ENCODE peak calls at places on chromosome 5, in eight cellular contexts. H is left ventricle myocardium inferior, S is IMR-90, L is kidney, E is PC-3, Y is right atrium auricular region, X is PC-9, V is psoas muscle. P is an unnamed sample. For H3K4me1, the result is how much of the 10 kb centered on the place peaks cover.

GRCh38 chr5:130110333-130110732 is 206.1 kb downstream of the CHSY3 start:
- DNase-seq in S (no peak), X (no peak), E (no peak), V (no peak), H (no peak), L (no peak), Y (no peak), P (no peak)

GRCh38 chr5:69093771-69094570 is at the start of gene SLC30A5:
- DNase-seq in E (peak), V (peak), L (peak), H (peak), X (peak), Y (peak), S (peak), P (peak)

GRCh38 chr5:14557840-14558239 is 23.8 kb upstream of the OTULINL start:
- DNase-seq in X (no peak), Y (no peak), E (no peak), S (no peak), L (no peak), H (no peak), V (no peak), P (no peak)

GRCh38 chr5:142000709-142001484 is 11.9 kb downstream of the GNPDA1 start:
- DNase-seq in X (no peak), Y (no peak), S (no peak), V (no peak), E (peak), H (no peak), L (no peak), P (no peak)

GRCh38 chr5:74409737-74410136 is 230.8 kb downstream of the ENC1 start:
- DNase-seq in Y (no peak), X (no peak), S (no peak), V (no peak), E (no peak), L (no peak), H (no peak), P (no peak)

GRCh38 chr5:37533851-37534250 is 154.7 kb downstream of the WDR70 start:
- DNase-seq in V (no peak), X (peak), E (peak), H (no peak), S (peak), L (no peak), Y (no peak), P (no peak)

GRCh38 chr5:33688041-33688980 is 203.5 kb downstream of the ADAMTS12 start:
- DNase-seq in S (no peak), E (no peak), X (no peak), L (no peak), Y (no peak), V (no peak), H (no peak), P (no peak)

GRCh38 chr5:141742866-141743651 is 61.0 kb upstream of the ARAP3 start:
- DNase-seq in E (peak), L (no peak), H (no peak), S (peak), X (peak), V (no peak), Y (no peak), P (peak)

GRCh38 chr5:75412111-75412990 is 75.3 kb downstream of the HMGCR start:
- DNase-seq in H (no peak), E (no peak), S (peak), L (no peak), V (no peak), X (no peak), Y (no peak), P (no peak)

GRCh38 chr5:54021413-54022155 is 288.8 kb downstream of the ARL15 start:
- DNase-seq in X (no peak), E (no peak), L (no peak), S (peak), Y (no peak), H (no peak), V (no peak), P (no peak)

GRCh38 chr5:154575869-154576806 is 98.1 kb upstream of the HAND1 start:
- DNase-seq in H (no peak), Y (no peak), V (no peak), E (peak), L (no peak), X (no peak), S (no peak), P (no peak)

GRCh38 chr5:6732634-6733410 is 19.6 kb downstream of the TENT4A start:
- DNase-seq in X (no peak), E (peak), Y (no peak), S (peak), H (peak), L (peak), V (peak), P (peak)

GRCh38 chr5:87746341-87746740 is 333.6 kb upstream of the CCNH start:
- DNase-seq in L (no peak), X (no peak), E (no peak), V (no peak), Y (no peak), H (no peak), S (no peak), P (no peak)

GRCh38 chr5:122101636-122102285 is 23.7 kb upstream of the LOX start:
- DNase-seq in S (peak), V (no peak), H (no peak), E (peak), L (no peak), Y (no peak), X (no peak), P (no peak)

GRCh38 chr5:143152445-143152844 is 251.0 kb downstream of the NR3C1 start:
- DNase-seq in H (no peak), V (no peak), Y (no peak), X (no peak), L (no peak), E (no peak), S (no peak), P (no peak)

GRCh38 chr5:14357861-14358260 is 214.7 kb downstream of the TRIO start:
- DNase-seq in H (no peak), X (no peak), V (no peak), Y (no peak), E (no peak), S (no peak), L (no peak), P (no peak)

GRCh38 chr5:122192883-122193496 is 63.6 kb downstream of the ZNF474 start:
- DNase-seq in V (no peak), Y (no peak), L (no peak), E (peak), S (peak), H (no peak), X (peak), P (no peak)

GRCh38 chr5:123113136-123113535 is 24.1 kb downstream of the PRDM6 start:
- DNase-seq in H (no peak), Y (no peak), L (no peak), S (no peak), E (no peak), V (no peak), X (no peak), P (no peak)

GRCh38 chr5:143695244-143695885 is 116.6 kb upstream of the HMHB1 start:
- DNase-seq in Y (no peak), V (no peak), E (no peak), L (no peak), X (no peak), H (no peak), S (peak), P (no peak)

GRCh38 chr5:150860422-150860821 is 14.1 kb downstream of the IRGM start:
- DNase-seq in E (no peak), Y (no peak), H (no peak), V (no peak), X (no peak), L (no peak), S (no peak), P (no peak)

GRCh38 chr5:123429221-123429954 is 6.2 kb upstream of the CEP120 start:
- DNase-seq in E (no peak), S (no peak), V (no peak), H (no peak), X (no peak), L (no peak), Y (no peak), P (no peak)

GRCh38 chr5:78771260-78772240 is 123.0 kb upstream of the LHFPL2 start:
- DNase-seq in E (no peak), H (no peak), V (no peak), L (no peak), S (peak), X (peak), Y (peak), P (peak)

GRCh38 chr5:134459491-134459890 is 47.8 kb upstream of the CDKN2AIPNL start:
- DNase-seq in L (no peak), X (no peak), S (no peak), E (no peak), H (no peak), V (no peak), Y (no peak), P (peak)

GRCh38 chr5:134590992-134591659 is 41.5 kb downstream of the SAR1B start:
- DNase-seq in X (peak), E (peak), H (no peak), S (no peak), Y (no peak), L (no peak), V (peak), P (no peak)

GRCh38 chr5:115816226-115817042 is at the start of gene CDO1:
- DNase-seq in X (no peak), S (peak), L (peak), E (no peak), H (peak), Y (peak), V (peak), P (peak)

GRCh38 chr5:151880304-151880703 is 44.3 kb downstream of the GLRA1 start:
- DNase-seq in Y (no peak), E (no peak), V (peak), H (peak), S (no peak), L (no peak), X (no peak), P (no peak)

GRCh38 chr5:128667148-128667547 is 129.1 kb upstream of the FBN2 start:
- DNase-seq in V (no peak), S (no peak), H (no peak), X (no peak), Y (no peak), E (peak), L (no peak), P (no peak)

GRCh38 chr5:77239126-77239741 is 28.8 kb downstream of the PDE8B start:
- DNase-seq in X (peak), E (peak), L (no peak), S (no peak), Y (no peak), H (no peak), V (no peak), P (no peak)

GRCh38 chr5:73751254-73751914 is 125.4 kb downstream of the ARHGEF28 start:
- DNase-seq in X (no peak), S (no peak), L (no peak), V (no peak), Y (no peak), E (no peak), H (no peak), P (no peak)

GRCh38 chr5:172778223-172778814 is 7.3 kb upstream of the DUSP1 start:
- DNase-seq in S (peak), V (peak), E (peak), L (no peak), X (peak), Y (no peak), H (no peak), P (no peak)

GRCh38 chr5:5183192-5183699 is 43.1 kb downstream of the ADAMTS16 start:
- DNase-seq in H (no peak), X (no peak), L (no peak), S (no peak), V (no peak), E (no peak), Y (no peak), P (no peak)

GRCh38 chr5:104573979-104574709 is 1011.6 kb upstream of the NUDT12 start:
- DNase-seq in S (no peak), X (no peak), E (no peak), H (no peak), L (no peak), V (no peak), Y (no peak), P (no peak)

GRCh38 chr5:171469336-171469735 is 49.9 kb downstream of the FGF18 start:
- DNase-seq in S (no peak), L (no peak), E (no peak), X (no peak), V (no peak), H (no peak), Y (no peak), P (no peak)

GRCh38 chr5:146447734-146448380 is 724 bp downstream of the TCERG1 start:
- DNase-seq in S (peak), V (no peak), Y (no peak), X (peak), L (no peak), H (no peak), E (peak), P (no peak)

GRCh38 chr5:122465994-122466393 is 154.0 kb downstream of the SNCAIP start:
- DNase-seq in L (no peak), V (no peak), H (no peak), Y (no peak), S (no peak), E (no peak), X (no peak), P (no peak)

GRCh38 chr5:169648725-169649124 is 11.7 kb downstream of the DOCK2 start:
- DNase-seq in H (peak), L (no peak), E (no peak), S (peak), X (peak), Y (no peak), V (no peak), P (no peak)

GRCh38 chr5:173915310-173916005 is 27.3 kb downstream of the CPEB4 start:
- DNase-seq in X (no peak), H (no peak), L (no peak), E (no peak), S (no peak), Y (no peak), V (no peak), P (no peak)

GRCh38 chr5:149827086-149827485 is 97.0 kb downstream of the PPARGC1B start:
- DNase-seq in X (no peak), Y (no peak), L (no peak), H (no peak), S (no peak), E (no peak), V (no peak), P (no peak)
- H3K4me1 ChIP-seq in X (under half), Y (under half), L (under half), H (half or more), S (under half), E (under half), V (half or more), P (under half)

GRCh38 chr5:159975462-159976019 is 33.4 kb upstream of the TTC1 start:
- DNase-seq in H (no peak), L (no peak), E (peak), Y (no peak), V (no peak), X (peak), S (peak), P (no peak)
- TF ChIP-seq CTCF in H (peak), L (no peak), E (peak), Y (no peak), V (no peak), X (no peak), S (peak), P (no peak)

GRCh38 chr5:43141211-43141610 is 20.5 kb downstream of the ZNF131 start:
- DNase-seq in L (no peak), E (no peak), S (peak), Y (no peak), X (no peak), H (no peak), V (no peak), P (peak)

GRCh38 chr5:43134019-43134418 is 13.3 kb downstream of the ZNF131 start:
- DNase-seq in X (no peak), S (no peak), L (no peak), H (no peak), V (no peak), Y (no peak), E (no peak), P (no peak)

GRCh38 chr5:43140286-43140685 is 19.6 kb downstream of the ZNF131 start:
- DNase-seq in H (no peak), L (no peak), X (no peak), E (no peak), S (peak), Y (no peak), V (no peak), P (no peak)

GRCh38 chr5:43137326-43137725 is 16.6 kb downstream of the ZNF131 start:
- DNase-seq in Y (no peak), X (no peak), V (no peak), L (no peak), E (no peak), H (no peak), S (no peak), P (no peak)
- H3K27ac ChIP-seq in Y (no peak), X (no peak), V (no peak), L (no peak), E (no peak), H (no peak), S (no peak), P (no peak)

DNA sequence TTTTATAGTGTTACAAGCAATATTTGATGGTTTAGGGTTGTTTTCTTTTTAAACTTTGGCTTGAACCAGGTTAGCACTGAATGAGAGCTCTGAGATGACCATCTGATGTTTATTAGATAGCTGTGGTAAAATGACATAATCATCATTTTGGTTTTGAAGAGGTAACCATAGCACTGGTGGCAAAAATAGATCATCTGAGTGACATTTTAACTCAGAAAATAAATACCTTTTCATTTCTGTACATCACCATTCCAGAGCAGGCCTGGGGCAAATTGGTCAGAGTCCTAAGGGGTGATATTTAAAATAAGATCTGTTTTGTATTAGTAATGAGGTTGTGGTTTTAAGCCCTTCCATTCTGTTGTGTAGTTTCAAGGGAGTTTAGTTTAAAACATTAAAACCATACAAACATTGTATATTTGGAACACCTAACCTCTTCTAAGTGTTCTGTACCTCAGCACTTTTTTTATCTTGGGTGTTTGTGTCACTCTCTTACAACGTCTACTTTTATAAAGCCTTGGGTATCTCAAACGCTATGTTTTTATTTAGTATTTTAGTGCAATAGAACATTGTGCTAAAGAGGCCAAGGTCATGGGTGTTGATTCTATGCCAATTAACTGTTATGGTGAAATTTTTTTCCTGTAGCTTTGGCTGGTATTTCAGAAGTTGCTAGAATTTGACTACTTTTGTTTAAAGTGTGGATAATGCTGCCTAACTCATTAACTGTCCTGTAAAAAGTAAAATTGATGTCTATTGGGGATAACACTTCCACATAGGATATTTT is 166.1 kb downstream of the CD180 start:
- DNase-seq in L (no peak), V (no peak), H (no peak), S (peak), X (no peak), Y (no peak), E (peak), P (no peak)
- H3K4me1 ChIP-seq in L (under half), V (half or more), H (half or more), S (under half), X (under half), Y (under half), E (under half), P (under half)